ENCODE peak calls at places on chromosomes 3 and 15, in nine cellular contexts. G, U, F, O, Z, V, B, R and Q are unnamed samples.

GRCh38 chr3:149963485-149963884 is 7.2 kb downstream of the PFN2 start:
- DNase-seq in G (no peak), U (no peak), F (no peak), O (no peak), Z (no peak), V (no peak), B (no peak), R (no peak), Q (no peak)

GRCh38 chr3:159929181-159929893 is 59.3 kb upstream of the IL12A start:
- DNase-seq in G (no peak), U (peak), F (peak), O (peak), Z (no peak), V (no peak), B (peak), R (no peak), Q (no peak)

GRCh38 chr3:146200461-146201220 is 39.7 kb upstream of the PLOD2 start:
- DNase-seq in G (no peak), U (no peak), F (no peak), O (no peak), Z (no peak), V (no peak), B (no peak), R (no peak), Q (no peak)

GRCh38 chr3:61057491-61057890 is 193.8 kb downstream of the FHIT start:
- DNase-seq in G (no peak), U (no peak), F (no peak), O (no peak), Z (no peak), V (no peak), B (no peak), R (no peak), Q (no peak)

GRCh38 chr3:141278196-141279073 is 46.8 kb downstream of the PXYLP1 start:
- DNase-seq in G (no peak), U (no peak), F (peak), O (no peak), Z (no peak), V (no peak), B (no peak), R (no peak), Q (peak)

GRCh38 chr3:165078293-165078692 is at the start of gene SI:
- DNase-seq in G (no peak), U (no peak), F (no peak), O (no peak), Z (no peak), V (no peak), B (no peak), R (no peak), Q (no peak)

GRCh38 chr3:101962055-101962454 is 112.7 kb downstream of the NFKBIZ start:
- DNase-seq in G (no peak), U (no peak), F (peak), O (no peak), Z (no peak), V (no peak), B (no peak), R (no peak), Q (no peak)

GRCh38 chr3:161567962-161568361 is 71.4 kb downstream of the OTOL1 start:
- DNase-seq in G (no peak), U (no peak), F (peak), O (no peak), Z (no peak), V (no peak), B (no peak), R (no peak), Q (no peak)

GRCh38 chr15:78696436-78696835 is 55.4 kb upstream of the CHRNB4 start:
- DNase-seq in G (no peak), U (no peak), F (no peak), O (no peak), Z (no peak), V (no peak), B (no peak), R (no peak), Q (no peak)

GRCh38 chr15:90400759-90401314 is 12.8 kb downstream of the IQGAP1 start:
- DNase-seq in G (peak), U (peak), F (peak), O (peak), Z (peak), V (peak), B (peak), R (peak), Q (peak)

GRCh38 chr3:147365196-147366115 is 40.9 kb downstream of the ZIC4 start:
- DNase-seq in G (no peak), U (no peak), F (no peak), O (no peak), Z (no peak), V (no peak), B (no peak), R (no peak), Q (no peak)

GRCh38 chr3:90054306-90054705 is 946.9 kb downstream of the EPHA3 start:
- DNase-seq in G (no peak), U (no peak), F (peak), O (no peak), Z (no peak), V (no peak), B (no peak), R (no peak), Q (no peak)

GRCh38 chr3:106862067-106862466 is 515.2 kb upstream of the CCDC54 start:
- DNase-seq in G (no peak), U (no peak), F (peak), O (no peak), Z (no peak), V (no peak), B (peak), R (no peak), Q (no peak)

GRCh38 chr15:39573844-39574243 is 7.0 kb upstream of the THBS1 start:
- DNase-seq in G (no peak), U (no peak), F (peak), O (no peak), Z (no peak), V (no peak), B (no peak), R (no peak), Q (no peak)

GRCh38 chr3:46488735-46489361 is 8.9 kb upstream of the RTP3 start:
- DNase-seq in G (peak), U (peak), F (peak), O (peak), Z (peak), V (peak), B (peak), R (peak), Q (peak)

GRCh38 chr15:101209285-101209821 is 42.5 kb downstream of the CHSY1 start:
- DNase-seq in G (no peak), U (no peak), F (no peak), O (no peak), Z (no peak), V (no peak), B (no peak), R (no peak), Q (no peak)